ENCODE peak calls at places on chromosomes 6 and 20, in eight cellular contexts. Z is aorta; M is CD8-positive, alpha-beta memory T cell; O is DND-41; P is SK-N-SH; Y is A549; N is left ventricle myocardium inferior; F is upper lobe of right lung. U is an unnamed sample.

GRCh38 chr20:38766071-38766470 is 17.8 kb downstream of the ACTR5 start:
- DNase-seq in Z (no peak), Y (no peak), M (no peak), P (no peak), N (no peak), O (no peak), F (no peak), U (no peak)

GRCh38 chr20:10228330-10228729 is 9.7 kb downstream of the SNAP25 start:
- DNase-seq in Y (no peak), Z (no peak), N (no peak), O (no peak), F (no peak), M (no peak), P (no peak), U (no peak)

GRCh38 chr6:146985966-146986365 is 218.3 kb upstream of the STXBP5 start:
- DNase-seq in P (no peak), O (no peak), M (no peak), Y (no peak), N (no peak), Z (no peak), F (no peak), U (no peak)

GRCh38 chr6:75296811-75297779 is 12.5 kb upstream of the TMEM30A start:
- DNase-seq in O (no peak), F (no peak), M (no peak), Y (peak; percentile 71), Z (no peak), N (no peak), P (peak; percentile 33), U (no peak)

GRCh38 chr6:15044948-15045347 is 200.9 kb upstream of the JARID2 start:
- DNase-seq in O (no peak), N (no peak), Y (no peak), M (no peak), Z (no peak), F (no peak), P (no peak), U (no peak)

GRCh38 chr6:100283288-100283687 is 181.4 kb downstream of the SIM1 start:
- DNase-seq in P (no peak), Z (no peak), O (no peak), Y (peak; percentile 53), F (no peak), M (no peak), N (no peak), U (peak; percentile 74)

GRCh38 chr6:21871831-21872230 is 278.3 kb downstream of the SOX4 start:
- DNase-seq in F (no peak), N (no peak), P (no peak), Z (no peak), Y (no peak), M (no peak), O (no peak), U (peak; percentile 50)

GRCh38 chr20:21515300-21516179 is 1.7 kb upstream of the NKX2-2 start:
- DNase-seq in F (no peak), P (peak; percentile 36), O (no peak), M (no peak), N (no peak), Y (no peak), Z (no peak), U (peak; percentile 82)

GRCh38 chr6:168322966-168323365 is 3.4 kb upstream of the DACT2 start:
- DNase-seq in Z (no peak), N (no peak), O (no peak), M (no peak), F (no peak), P (no peak), Y (peak; percentile 18), U (no peak)

GRCh38 chr20:49406666-49407065 is 75.8 kb downstream of the KCNB1 start:
- DNase-seq in Y (no peak), O (no peak), N (no peak), Z (no peak), F (no peak), M (no peak), P (no peak), U (no peak)
- H3K27ac ChIP-seq in Y (no peak overlapping the region), O (no peak overlapping the region), N (no peak overlapping the region), Z (no peak overlapping the region), F (no peak overlapping the region), M (no peak overlapping the region), P (no peak overlapping the region), U (no peak overlapping the region)

GRCh38 chr20:57959018-57959417 is 249.2 kb upstream of the PMEPA1 start:
- DNase-seq in M (no peak), Z (peak; percentile 76), Y (no peak), F (no peak), O (no peak), P (no peak), N (no peak), U (no peak)
- H3K27ac ChIP-seq in M (no peak overlapping the region), Z (no peak overlapping the region), Y (no peak overlapping the region), F (no peak overlapping the region), O (no peak overlapping the region), P (no peak overlapping the region), N (no peak overlapping the region), U (no peak overlapping the region)

DNA sequence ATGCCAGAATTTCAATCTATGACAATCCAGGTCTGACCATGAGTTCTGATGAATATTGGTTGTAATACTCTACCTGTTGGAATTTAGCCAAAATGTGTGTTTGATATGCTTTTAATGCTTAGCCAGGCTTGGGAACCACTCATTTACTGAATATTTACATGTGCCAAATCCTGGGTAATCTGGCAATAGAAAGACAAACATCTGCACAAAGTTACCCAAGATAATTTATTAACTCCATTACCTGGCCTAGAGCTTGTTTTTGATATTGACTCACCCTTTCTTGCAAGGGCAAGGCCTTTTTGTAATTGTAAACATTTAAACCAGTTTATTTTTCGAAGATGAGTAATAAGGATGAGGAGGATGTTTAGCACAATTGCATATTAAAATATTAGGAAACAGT is 13.5 kb upstream of the CD2AP start:
- DNase-seq in O (no peak), M (no peak), P (no peak), N (no peak), Z (no peak), F (no peak), Y (peak; percentile 64), U (no peak)
- H3K27ac ChIP-seq in O (no peak overlapping the region), M (no peak overlapping the region), P (no peak overlapping the region), N (no peak overlapping the region), Z (no peak overlapping the region), F (no peak overlapping the region), Y (no peak overlapping the region), U (no peak overlapping the region)

GRCh38 chr6:134903448-134903847 is 46.5 kb downstream of the ALDH8A1 start:
- DNase-seq in N (no peak), Z (no peak), M (no peak), Y (no peak), O (no peak), P (no peak), F (no peak), U (no peak)
- H3K27ac ChIP-seq in N (no peak overlapping the region), Z (no peak overlapping the region), M (no peak overlapping the region), Y (no peak overlapping the region), O (no peak overlapping the region), P (no peak overlapping the region), F (no peak overlapping the region), U (no peak overlapping the region)

DNA sequence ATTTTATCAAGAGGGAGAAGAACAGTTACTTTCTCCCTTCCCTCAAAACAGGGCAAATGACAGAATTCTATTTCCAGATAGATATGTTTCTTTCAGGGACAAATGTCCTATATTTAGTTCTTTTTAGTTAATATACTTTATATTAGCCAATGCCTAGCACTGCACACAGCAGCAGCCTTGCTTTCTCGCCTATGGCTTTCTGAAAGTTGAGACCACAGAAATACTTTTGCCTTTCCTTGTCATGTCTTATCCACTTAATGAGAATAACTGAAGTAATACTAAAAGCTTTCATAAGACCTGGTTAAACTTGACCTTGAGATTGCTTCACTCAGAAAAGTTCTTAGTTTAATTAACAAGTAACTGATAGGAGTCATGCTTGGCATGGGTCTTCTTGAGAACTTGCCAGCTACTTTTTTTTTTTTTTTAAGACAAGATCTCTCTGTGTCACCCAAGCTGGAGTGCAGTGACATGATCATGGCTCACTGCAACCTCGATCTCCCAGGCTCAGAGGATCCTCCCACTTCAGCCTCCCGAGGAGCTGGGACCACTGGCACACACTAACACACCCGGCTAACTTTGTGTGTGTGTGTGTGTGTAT is 159.3 kb downstream of the CDKAL1 start:
- DNase-seq in P (no peak), O (peak; percentile 19), N (no peak), F (no peak), Z (no peak), Y (no peak), M (no peak), U (no peak)
- H3K27ac ChIP-seq in P (peak overlapping the region; percentile 36), O (no peak overlapping the region), N (no peak overlapping the region), F (no peak overlapping the region), Z (no peak overlapping the region), Y (no peak overlapping the region), M (no peak overlapping the region), U (no peak overlapping the region)

DNA sequence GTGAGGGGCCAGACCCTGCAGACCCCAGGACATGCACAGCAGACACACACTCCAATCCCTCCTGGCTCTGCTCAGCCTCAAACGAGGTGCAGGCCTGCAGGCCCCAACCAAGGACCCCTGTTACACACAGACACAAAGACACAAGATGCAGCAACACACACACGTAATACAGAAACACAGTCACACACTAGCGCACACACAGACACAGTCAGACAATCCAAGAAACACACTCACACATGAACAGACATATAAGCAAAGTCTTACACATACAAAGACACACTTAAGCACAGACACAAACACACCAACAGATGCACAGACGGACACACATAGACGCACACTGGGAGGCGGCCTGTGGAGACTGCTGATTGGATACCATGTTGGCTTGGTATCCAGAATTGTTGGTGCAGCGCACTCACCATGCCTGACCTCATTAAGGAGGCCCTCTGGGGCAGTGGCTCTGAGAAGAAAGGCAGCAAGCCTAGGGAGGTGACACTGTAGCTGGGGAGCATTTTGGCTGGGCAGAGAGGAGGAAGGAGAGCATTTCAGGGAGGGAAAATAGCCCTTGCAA is 1.6 kb upstream of the HSPA12B start:
- DNase-seq in Z (no peak), M (no peak), N (no peak), P (no peak), F (no peak), Y (no peak), O (no peak), U (peak; percentile 36)
- H3K27ac ChIP-seq in Z (no peak overlapping the region), M (no peak overlapping the region), N (peak overlapping the region; percentile 95), P (no peak overlapping the region), F (no peak overlapping the region), Y (no peak overlapping the region), O (no peak overlapping the region), U (no peak overlapping the region)